ENCODE peak calls at places on chromosomes 3 and 15, in nine cellular contexts. B, D, P, O, R, Y, L, K and T are unnamed samples.
A peak's percentile ranks its signal among the peaks of the same experiment; 100 is the strongest.

GRCh38 chr3:194731496-194732073 is 45.9 kb downstream of the FAM43A start:
- DNase-seq in D (no peak), R (no peak), O (no peak), P (no peak), Y (no peak), K (no peak), B (no peak), L (no peak), T (peak; percentile 27)

GRCh38 chr15:88106063-88106462 is 150.5 kb downstream of the NTRK3 start:
- DNase-seq in K (no peak), R (no peak), O (no peak), L (no peak), P (no peak), B (no peak), D (no peak), Y (no peak), T (no peak)

GRCh38 chr15:98668566-98669308 is 20.4 kb downstream of the IGF1R start:
- DNase-seq in O (no peak), R (no peak), K (no peak), B (no peak), L (no peak), P (peak; percentile 75), Y (peak; percentile 91), D (no peak), T (no peak)

GRCh38 chr3:69770219-69770618 is 31.0 kb downstream of the MITF start:
- DNase-seq in Y (peak; percentile 95), B (no peak), O (no peak), R (no peak), L (no peak), K (no peak), P (peak; percentile 72), D (no peak), T (no peak)

GRCh38 chr3:182739619-182740018 is 53.7 kb upstream of the ATP11B start:
- DNase-seq in P (peak; percentile 49), Y (no peak), B (peak; percentile 78), L (no peak), K (no peak), O (no peak), R (no peak), D (no peak), T (no peak)

GRCh38 chr3:74445541-74445940 is 168.9 kb downstream of the CNTN3 start:
- DNase-seq in B (no peak), R (no peak), O (no peak), P (no peak), Y (no peak), L (no peak), K (no peak), D (no peak), T (no peak)

GRCh38 chr3:114411811-114412803 is 118.3 kb downstream of the TIGIT start:
- DNase-seq in O (peak; percentile 26), R (no peak), L (no peak), P (peak; percentile 80), Y (peak; percentile 78), B (no peak), D (peak; percentile 41), K (no peak), T (no peak)

GRCh38 chr3:186095584-186096061 is 13.3 kb downstream of the ETV5 start:
- DNase-seq in R (no peak), O (no peak), P (no peak), Y (no peak), K (no peak), L (peak; percentile 43), B (no peak), D (peak; percentile 70), T (no peak)

GRCh38 chr15:97235285-97235985 is 725.1 kb upstream of the ARRDC4 start:
- DNase-seq in R (peak; percentile 46), Y (peak; percentile 28), P (peak; percentile 9), K (peak; percentile 65), B (peak; percentile 50), O (no peak), L (peak; percentile 63), D (no peak), T (peak; percentile 48)

GRCh38 chr3:39267631-39268553 is 11.9 kb downstream of the CX3CR1 start:
- DNase-seq in B (peak; percentile 24), O (no peak), P (no peak), D (no peak), K (no peak), Y (no peak), R (no peak), L (no peak), T (no peak)

GRCh38 chr3:109334572-109334971 is 2.8 kb downstream of the DPPA4 start:
- DNase-seq in B (no peak), L (no peak), P (no peak), K (no peak), O (no peak), D (no peak), R (no peak), Y (no peak), T (no peak)

GRCh38 chr3:65713016-65713415 is 325.7 kb downstream of the MAGI1 start:
- DNase-seq in P (peak; percentile 80), R (no peak), D (peak; percentile 54), B (no peak), K (no peak), Y (no peak), O (no peak), L (no peak), T (no peak)

GRCh38 chr15:100602822-100603393 is 519 bp downstream of the ASB7 start:
- DNase-seq in O (no peak), K (no peak), P (peak; percentile 29), B (peak; percentile 40), Y (peak; percentile 45), R (peak; percentile 43), D (no peak), L (peak; percentile 33), T (no peak)

GRCh38 chr15:32843211-32843907 is 125.6 kb downstream of the GREM1 start:
- DNase-seq in K (no peak), D (no peak), L (no peak), B (no peak), O (no peak), P (no peak), Y (no peak), R (no peak), T (no peak)

GRCh38 chr3:184042617-184043016 is 10.2 kb upstream of the HTR3C start:
- DNase-seq in O (no peak), D (no peak), L (no peak), P (no peak), R (no peak), Y (no peak), K (no peak), B (no peak), T (no peak)

GRCh38 chr15:93467327-93467726 is 378.3 kb upstream of the RGMA start:
- DNase-seq in B (no peak), R (peak; percentile 20), D (peak; percentile 83), O (peak; percentile 87), P (peak; percentile 58), Y (peak; percentile 95), K (peak; percentile 76), L (no peak), T (peak; percentile 49)

GRCh38 chr3:113297741-113298320 is 86.5 kb downstream of the BOC start:
- DNase-seq in O (no peak), R (no peak), L (no peak), Y (no peak), B (no peak), D (no peak), K (no peak), P (no peak), T (no peak)

GRCh38 chr3:111362286-111363009 is 179.5 kb upstream of the CD96 start:
- DNase-seq in O (no peak), K (no peak), B (no peak), R (no peak), L (no peak), Y (no peak), P (peak; percentile 38), D (no peak), T (no peak)

GRCh38 chr15:41943543-41944312 is 28.6 kb downstream of the EHD4 start:
- DNase-seq in P (no peak), L (no peak), R (no peak), K (no peak), D (no peak), Y (no peak), O (no peak), B (no peak), T (no peak)
- H3K4me3 ChIP-seq in P (no peak overlapping the region), L (no peak overlapping the region), R (no peak overlapping the region), K (no peak overlapping the region), D (no peak overlapping the region), Y (no peak overlapping the region), O (no peak overlapping the region), B (no peak overlapping the region), T (no peak overlapping the region)

DNA sequence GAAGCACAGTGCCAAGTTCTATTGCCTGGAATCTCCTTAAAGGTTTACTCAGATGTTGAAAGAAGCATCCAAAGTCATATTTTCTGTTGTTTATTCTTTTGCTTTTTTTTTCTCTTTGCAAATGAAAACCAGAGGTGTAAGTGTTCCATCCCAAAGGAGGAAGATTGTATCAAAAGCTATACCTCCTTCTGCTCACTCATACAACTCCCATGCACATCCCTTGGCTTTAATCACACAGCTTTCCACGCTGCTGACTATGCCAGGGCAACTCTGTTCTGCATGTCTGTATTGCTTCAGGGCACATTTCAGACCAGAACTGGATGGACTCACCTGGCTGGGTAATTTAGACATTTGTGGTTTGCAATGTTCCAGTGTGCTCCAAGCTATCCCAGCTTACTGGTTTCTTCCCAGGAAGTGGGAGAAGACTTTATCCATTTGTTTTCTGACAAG is 399.6 kb upstream of the TBL1XR1 start:
- DNase-seq in P (peak; percentile 59), D (no peak), K (no peak), B (no peak), O (no peak), L (no peak), R (no peak), Y (peak; percentile 92), T (peak; percentile 66)
- H3K4me3 ChIP-seq in P (no peak overlapping the region), D (no peak overlapping the region), K (no peak overlapping the region), B (no peak overlapping the region), O (peak overlapping the region; percentile 15), L (no peak overlapping the region), R (no peak overlapping the region), Y (no peak overlapping the region), T (peak overlapping the region; percentile 32)

GRCh38 chr3:13267348-13267659 is 152.8 kb downstream of the NUP210 start:
- DNase-seq in D (no peak), P (no peak), O (no peak), Y (no peak), B (no peak), K (no peak), L (no peak), R (no peak), T (no peak)
- H3K4me3 ChIP-seq in D (no peak overlapping the region), P (no peak overlapping the region), O (no peak overlapping the region), Y (no peak overlapping the region), B (no peak overlapping the region), K (no peak overlapping the region), L (no peak overlapping the region), R (no peak overlapping the region), T (no peak overlapping the region)

GRCh38 chr3:48215466-48215865 is 7.8 kb upstream of the CAMP start:
- DNase-seq in R (peak; percentile 14), Y (no peak), O (peak; percentile 34), B (no peak), D (no peak), K (peak; percentile 45), L (peak; percentile 46), P (peak; percentile 20), T (no peak)
- H3K4me3 ChIP-seq in R (no peak overlapping the region), Y (no peak overlapping the region), O (no peak overlapping the region), B (no peak overlapping the region), D (no peak overlapping the region), K (no peak overlapping the region), L (no peak overlapping the region), P (no peak overlapping the region), T (no peak overlapping the region)

DNA sequence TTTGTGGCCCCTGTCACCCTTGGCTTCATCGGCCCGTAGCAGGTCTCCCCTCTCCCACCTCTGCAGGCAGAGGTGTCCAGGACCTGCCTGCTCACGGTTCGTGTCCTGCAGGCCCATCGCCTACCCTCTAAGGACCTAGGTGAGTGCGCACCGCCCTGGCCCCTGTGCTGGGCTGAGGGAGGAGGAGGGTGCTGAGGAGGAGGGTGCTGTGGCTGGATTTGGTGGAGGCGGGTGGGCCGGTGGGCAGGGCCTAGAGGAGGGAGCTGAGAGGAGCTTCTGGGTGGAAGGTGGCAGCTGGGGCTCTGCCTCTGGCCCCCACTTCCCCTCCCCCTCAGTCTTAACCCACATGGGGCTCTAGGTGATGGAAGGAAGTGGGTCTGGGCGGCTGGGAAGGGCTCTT is 1.4 kb downstream of the PLA2G4B start:
- DNase-seq in R (no peak), P (no peak), O (no peak), B (no peak), D (no peak), K (no peak), Y (no peak), L (no peak), T (no peak)
- H3K4me3 ChIP-seq in R (no peak overlapping the region), P (no peak overlapping the region), O (no peak overlapping the region), B (no peak overlapping the region), D (no peak overlapping the region), K (no peak overlapping the region), Y (no peak overlapping the region), L (no peak overlapping the region), T (no peak overlapping the region)